ENCODE peak calls at places on chromosomes 11 and 22, in five cellular contexts. L is sigmoid colon, W is ovary, I is GM12878, S is H1. G is an unnamed sample.

GRCh38 chr22:41543854-41544670 is at the start of gene POLR3H:
- DNase-seq in L (peak; percentile 99), W (peak; percentile 99), S (peak; percentile 91), I (peak; percentile 90), G (peak; percentile 99)

GRCh38 chr11:2122222-2122906 is 16.8 kb downstream of the IGF2 start:
- DNase-seq in W (no peak), I (no peak), S (no peak), L (no peak), G (no peak)

GRCh38 chr11:102064316-102064715 is 17.1 kb downstream of the CFAP300 start:
- DNase-seq in I (no peak), S (no peak), L (no peak), W (no peak), G (no peak)

GRCh38 chr22:50620861-50621490 is 7.0 kb downstream of the ARSA start:
- DNase-seq in I (peak; percentile 86), S (no peak), L (no peak), W (no peak), G (no peak)

GRCh38 chr11:61489833-61490585 is 18.5 kb upstream of the LRRC10B start:
- DNase-seq in S (no peak), I (no peak), L (no peak), W (no peak), G (no peak)

GRCh38 chr11:134508219-134508990 is 96.4 kb upstream of the B3GAT1 start:
- DNase-seq in S (no peak), W (no peak), I (no peak), L (peak; percentile 49), G (peak; percentile 20)

GRCh38 chr11:126112547-126112946 is 49.9 kb upstream of the CDON start:
- DNase-seq in W (no peak), S (no peak), I (no peak), L (peak; percentile 73), G (no peak)

GRCh38 chr11:86228967-86229330 is 15.6 kb upstream of the EED start:
- DNase-seq in I (no peak), S (no peak), L (no peak), W (no peak), G (no peak)

GRCh38 chr11:106608677-106609076 is 409.6 kb downstream of the GUCY1A2 start:
- DNase-seq in L (no peak), I (no peak), W (no peak), S (no peak), G (no peak)

GRCh38 chr11:86396403-86396802 is 21.7 kb downstream of the CCDC81 start:
- DNase-seq in I (no peak), W (no peak), S (no peak), L (no peak), G (no peak)

GRCh38 chr11:43579171-43579918 is 101.2 kb upstream of the HSD17B12 start:
- DNase-seq in S (no peak), L (no peak), W (no peak), I (no peak), G (no peak)

GRCh38 chr11:101321222-101321621 is 191.6 kb upstream of the PGR start:
- DNase-seq in W (no peak), L (no peak), I (no peak), S (no peak), G (no peak)

GRCh38 chr11:102115557-102115956 is 5.3 kb downstream of the YAP1 start:
- DNase-seq in L (no peak), W (no peak), I (no peak), S (no peak), G (no peak)

GRCh38 chr22:45503071-45503815 is 560 bp downstream of the FBLN1 start:
- DNase-seq in L (no peak), I (no peak), W (no peak), S (no peak), G (no peak)

GRCh38 chr22:45505991-45506743 is 3.5 kb downstream of the FBLN1 start:
- DNase-seq in I (no peak), L (no peak), S (no peak), W (no peak), G (no peak)

GRCh38 chr22:45503816-45504702 is 1.4 kb downstream of the FBLN1 start:
- DNase-seq in W (no peak), I (no peak), S (peak; percentile 53), L (no peak), G (no peak)

GRCh38 chr22:45506961-45507360 is 4.3 kb downstream of the FBLN1 start:
- DNase-seq in S (no peak), W (no peak), I (no peak), L (no peak), G (no peak)

DNA sequence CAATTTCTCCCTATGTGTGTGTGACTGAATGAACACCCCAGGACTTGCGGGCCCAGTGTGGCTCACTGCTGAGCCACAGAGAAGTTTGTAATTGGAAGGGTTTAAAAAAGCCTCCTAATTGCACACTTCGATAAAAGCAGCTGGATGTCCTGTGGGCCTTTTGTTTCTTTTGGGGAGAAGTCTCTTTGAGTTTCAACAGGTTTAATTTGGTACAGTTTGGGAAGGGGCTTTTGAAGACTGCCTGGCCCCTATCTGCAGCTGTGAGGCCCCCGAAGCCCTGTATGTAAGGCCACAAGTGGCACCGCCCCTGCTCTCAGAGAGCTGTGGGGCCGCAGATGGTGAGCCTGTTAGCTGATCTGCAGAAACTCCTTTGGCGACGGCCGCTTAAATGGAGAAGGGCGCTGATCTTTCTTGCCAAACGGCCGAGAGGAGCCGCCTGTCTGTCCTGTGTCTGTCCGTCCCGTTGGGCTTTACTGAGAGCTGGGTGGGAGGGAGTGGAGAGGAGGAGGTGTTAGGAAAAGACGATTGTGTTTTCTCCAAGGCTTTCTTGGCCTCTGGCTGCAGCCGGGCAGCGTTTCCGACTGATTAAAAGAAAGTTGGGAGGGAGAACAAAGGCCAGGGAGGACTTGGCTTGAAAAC is 2.1 kb downstream of the FBLN1 start:
- DNase-seq in S (no peak), L (no peak), I (no peak), W (no peak), G (no peak)
- H3K4me3 ChIP-seq in S (peak overlapping the region; percentile 87), L (peak overlapping the region; percentile 62), I (no peak overlapping the region), W (peak overlapping the region; percentile 60), G (peak overlapping the region; percentile 58)

DNA sequence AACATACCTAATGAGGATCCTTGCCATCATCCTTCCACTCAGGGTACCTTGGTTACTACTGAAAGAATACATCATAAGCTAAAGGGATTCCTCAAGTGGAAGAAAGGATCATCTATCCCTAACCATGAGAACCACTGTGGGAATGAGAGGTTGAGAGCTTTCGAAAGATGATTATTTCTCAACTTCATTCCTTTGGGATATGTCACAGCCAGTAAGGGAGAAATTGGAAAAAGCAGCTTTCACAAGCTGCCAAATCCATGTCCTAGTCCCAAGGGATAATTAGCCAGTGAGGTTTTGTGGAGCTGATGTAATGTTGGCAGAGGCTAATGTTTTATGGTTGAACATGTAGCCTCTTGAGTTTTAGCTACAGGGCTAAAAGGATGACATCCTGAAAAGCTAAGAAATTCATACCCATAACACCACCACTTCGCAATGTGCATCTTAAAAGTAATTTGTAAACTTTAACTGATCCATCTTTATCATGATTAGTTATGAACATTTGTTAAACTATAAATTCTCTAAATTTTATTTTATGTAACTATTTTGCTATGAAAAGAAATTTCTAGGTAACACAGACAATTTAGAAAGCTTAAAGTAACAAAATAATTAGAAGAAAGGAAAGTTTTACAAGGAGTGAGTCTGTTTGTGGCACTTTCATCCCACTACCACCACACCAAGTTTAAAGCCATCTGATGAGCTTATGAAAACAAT is 123.9 kb downstream of the MRTFA start:
- DNase-seq in I (no peak), S (no peak), L (peak; percentile 78), W (no peak), G (no peak)
- TF ChIP-seq EP300 in I (no peak), S (no peak), L (no peak), W (peak; percentile 81), G (no peak)

DNA sequence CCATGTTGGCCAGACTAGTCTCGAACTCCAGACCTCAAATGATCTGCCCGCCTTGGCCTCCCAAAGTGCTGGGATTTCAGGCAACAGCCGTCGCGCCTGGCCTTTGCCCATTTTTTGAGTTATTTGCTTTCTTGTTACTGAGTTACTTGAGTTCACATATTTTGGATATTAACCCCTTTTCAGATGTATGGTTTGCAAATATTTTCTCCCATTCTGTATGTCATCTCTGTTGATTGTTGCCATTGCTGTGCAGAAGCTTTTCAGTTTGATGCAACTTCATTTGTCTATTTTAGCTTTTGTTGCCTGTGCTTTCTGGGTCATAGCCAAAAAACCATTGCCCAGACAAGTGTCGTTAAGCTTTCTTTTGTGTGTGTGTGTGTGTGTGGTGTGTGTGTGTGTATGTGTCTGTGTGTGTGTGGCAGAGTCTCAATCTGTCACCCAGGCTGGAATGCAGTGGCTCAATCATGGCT is 6.8 kb downstream of the TSGA10IP start:
- DNase-seq in L (no peak), S (no peak), W (no peak), I (no peak), G (no peak)
- H3K27me3 ChIP-seq in L (no peaks in the 10 kb centered on the region), S (no peaks in the 10 kb centered on the region), W (no peaks in the 10 kb centered on the region), I (no peaks in the 10 kb centered on the region), G (no peaks in the 10 kb centered on the region)

GRCh38 chr22:39241632-39242388 is 3.0 kb downstream of the PDGFB start:
- DNase-seq in L (no peak), I (no peak), W (no peak), S (no peak), G (no peak)

GRCh38 chr22:39242389-39242808 is 2.4 kb downstream of the PDGFB start:
- DNase-seq in W (no peak), S (no peak), L (no peak), I (no peak), G (no peak)

GRCh38 chr22:39244073-39244495 is 698 bp downstream of the PDGFB start:
- DNase-seq in S (no peak), I (no peak), L (no peak), W (no peak), G (no peak)

GRCh38 chr22:39243443-39244072 is 1.2 kb downstream of the PDGFB start:
- DNase-seq in I (no peak), S (no peak), W (no peak), L (no peak), G (no peak)

DNA sequence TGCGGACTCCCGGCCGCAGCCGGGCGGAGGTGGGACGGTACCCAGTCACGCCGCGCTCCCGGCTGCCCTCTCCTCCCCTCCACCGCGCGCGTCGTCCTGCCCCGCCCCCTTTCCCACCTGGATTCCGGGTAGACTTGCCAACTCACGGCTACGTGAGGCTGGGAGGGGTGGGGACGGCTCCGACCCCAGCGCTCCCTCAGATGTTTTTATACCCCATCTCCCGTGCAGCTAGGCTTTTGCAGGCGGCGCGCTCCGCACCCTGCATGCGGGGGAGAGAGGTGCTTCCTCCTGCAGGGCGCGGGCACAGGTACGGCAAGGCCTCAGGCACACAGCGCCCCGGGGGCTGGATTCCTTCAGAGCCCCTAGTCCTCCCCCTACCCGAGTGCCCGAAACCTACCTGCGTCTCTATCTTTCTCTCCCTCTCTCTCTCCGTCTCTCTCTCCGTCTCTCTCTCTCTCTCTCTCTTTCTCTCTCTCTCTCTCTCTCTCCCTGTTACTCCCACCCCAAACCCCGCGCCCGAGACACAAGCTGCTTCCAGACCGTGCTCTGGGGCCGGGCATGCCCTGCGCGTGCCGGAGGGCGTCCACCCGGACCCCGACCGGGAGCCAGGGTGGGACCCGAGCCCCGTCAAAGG is 1.9 kb downstream of the PDGFB start:
- DNase-seq in W (no peak), I (no peak), S (no peak), L (no peak), G (peak; percentile 73)
- H3K4me3 ChIP-seq in W (peak overlapping the region; percentile 45), I (no peak overlapping the region), S (peak overlapping the region; percentile 59), L (peak overlapping the region; percentile 57), G (peak overlapping the region; percentile 53)

GRCh38 chr11:695606-696381 is at the start of gene TMEM80:
- DNase-seq in L (peak; percentile 100), W (peak; percentile 100), S (peak; percentile 91), I (peak; percentile 68), G (peak; percentile 100)
- TF ChIP-seq EP300 in L (no peak), W (no peak), S (no peak), I (no peak), G (no peak)

GRCh38 chr11:45659818-45660160 is 5.6 kb downstream of the CHST1 start:
- DNase-seq in I (no peak), W (peak; percentile 23), L (peak; percentile 54), S (no peak), G (no peak)
- H3K27me3 ChIP-seq in I (peaks cover 24% of the 10 kb centered on the region), W (no peaks in the 10 kb centered on the region), L (peaks cover 65% of the 10 kb centered on the region), S (peaks cover 22% of the 10 kb centered on the region), G (no peaks in the 10 kb centered on the region)